ENCODE peak calls at places on chromosomes 7 and 10, in nine cellular contexts. One of them, this sample, is unnamed.

GRCh38 chr7:121012919-121013318 is 24.4 kb downstream of the CPED1 start:
- DNase-seq in SK-N-SH: no peak
- DNase-seq in endothelial cell of umbilical vein: no peak
- DNase-seq in prostate gland: no peak
- DNase-seq in stomach: no peak
- DNase-seq in Panc1: no peak
- DNase-seq in HL-60: no peak
- DNase-seq in H1: no peak
- DNase-seq in GM23338: no peak
- DNase-seq in this sample: no peak

GRCh38 chr10:88154596-88155250 is 291.3 kb downstream of the PTEN start:
- DNase-seq in endothelial cell of umbilical vein: no peak
- DNase-seq in H1: no peak
- DNase-seq in GM23338: no peak
- DNase-seq in stomach: no peak
- DNase-seq in SK-N-SH: no peak
- DNase-seq in HL-60: no peak
- DNase-seq in Panc1: no peak
- DNase-seq in prostate gland: no peak
- DNase-seq in this sample: no peak

GRCh38 chr10:29501692-29502091 is 133.1 kb downstream of the SVIL start:
- DNase-seq in GM23338: no peak
- DNase-seq in stomach: no peak
- DNase-seq in endothelial cell of umbilical vein: no peak
- DNase-seq in Panc1: no peak
- DNase-seq in H1: no peak
- DNase-seq in HL-60: no peak
- DNase-seq in prostate gland: no peak
- DNase-seq in SK-N-SH: no peak
- DNase-seq in this sample: no peak

GRCh38 chr7:148772297-148773089 is 73.8 kb downstream of the CUL1 start:
- DNase-seq in H1: no peak
- DNase-seq in prostate gland: no peak
- DNase-seq in endothelial cell of umbilical vein: peak
- DNase-seq in Panc1: peak
- DNase-seq in SK-N-SH: no peak
- DNase-seq in HL-60: no peak
- DNase-seq in GM23338: no peak
- DNase-seq in stomach: no peak
- DNase-seq in this sample: no peak

GRCh38 chr10:120978589-120979252 is 127.6 kb downstream of the WDR11 start:
- DNase-seq in stomach: no peak
- DNase-seq in SK-N-SH: no peak
- DNase-seq in endothelial cell of umbilical vein: no peak
- DNase-seq in H1: no peak
- DNase-seq in prostate gland: no peak
- DNase-seq in GM23338: no peak
- DNase-seq in Panc1: no peak
- DNase-seq in HL-60: no peak
- DNase-seq in this sample: no peak

GRCh38 chr10:49080071-49080470 is 35.3 kb downstream of the VSTM4 start:
- DNase-seq in Panc1: no peak
- DNase-seq in SK-N-SH: no peak
- DNase-seq in endothelial cell of umbilical vein: no peak
- DNase-seq in GM23338: no peak
- DNase-seq in prostate gland: no peak
- DNase-seq in H1: no peak
- DNase-seq in stomach: no peak
- DNase-seq in HL-60: no peak
- DNase-seq in this sample: no peak

GRCh38 chr10:108696792-108697477 is 1226.4 kb downstream of the XPNPEP1 start:
- DNase-seq in stomach: no peak
- DNase-seq in H1: no peak
- DNase-seq in SK-N-SH: no peak
- DNase-seq in prostate gland: no peak
- DNase-seq in endothelial cell of umbilical vein: no peak
- DNase-seq in Panc1: no peak
- DNase-seq in GM23338: no peak
- DNase-seq in HL-60: no peak
- DNase-seq in this sample: no peak

GRCh38 chr10:58963723-58964124 is 212.7 kb upstream of the PHYHIPL start:
- DNase-seq in HL-60: no peak
- DNase-seq in H1: peak
- DNase-seq in GM23338: peak
- DNase-seq in stomach: no peak
- DNase-seq in prostate gland: no peak
- DNase-seq in endothelial cell of umbilical vein: no peak
- DNase-seq in SK-N-SH: no peak
- DNase-seq in Panc1: no peak
- DNase-seq in this sample: no peak

GRCh38 chr10:118595598-118596425 is at the start of gene PRLHR:
- DNase-seq in stomach: no peak
- DNase-seq in prostate gland: no peak
- DNase-seq in Panc1: no peak
- DNase-seq in H1: peak
- DNase-seq in endothelial cell of umbilical vein: no peak
- DNase-seq in SK-N-SH: peak
- DNase-seq in HL-60: no peak
- DNase-seq in GM23338: peak
- DNase-seq in this sample: no peak

GRCh38 chr7:113460067-113460466 is 341.7 kb upstream of the SMIM30 start:
- DNase-seq in H1: no peak
- DNase-seq in endothelial cell of umbilical vein: no peak
- DNase-seq in Panc1: no peak
- DNase-seq in HL-60: no peak
- DNase-seq in prostate gland: no peak
- DNase-seq in GM23338: no peak
- DNase-seq in SK-N-SH: no peak
- DNase-seq in stomach: no peak
- DNase-seq in this sample: no peak

GRCh38 chr10:77602913-77603528 is 34.6 kb downstream of the KCNMA1 start:
- DNase-seq in stomach: no peak
- DNase-seq in GM23338: no peak
- DNase-seq in SK-N-SH: no peak
- DNase-seq in prostate gland: no peak
- DNase-seq in HL-60: no peak
- DNase-seq in Panc1: no peak
- DNase-seq in H1: no peak
- DNase-seq in endothelial cell of umbilical vein: no peak
- DNase-seq in this sample: no peak

GRCh38 chr10:21161647-21162046 is 264.5 kb upstream of the NEBL start:
- DNase-seq in Panc1: no peak
- DNase-seq in HL-60: no peak
- DNase-seq in SK-N-SH: no peak
- DNase-seq in stomach: no peak
- DNase-seq in GM23338: peak
- DNase-seq in prostate gland: no peak
- DNase-seq in endothelial cell of umbilical vein: no peak
- DNase-seq in H1: no peak
- DNase-seq in this sample: no peak

GRCh38 chr10:18659784-18660561 is 742 bp downstream of the ARL5B start:
- DNase-seq in stomach: peak
- DNase-seq in SK-N-SH: peak
- DNase-seq in prostate gland: peak
- DNase-seq in H1: no peak
- DNase-seq in HL-60: no peak
- DNase-seq in Panc1: no peak
- DNase-seq in endothelial cell of umbilical vein: no peak
- DNase-seq in GM23338: peak
- DNase-seq in this sample: no peak

GRCh38 chr10:118273662-118274061 is 68.5 kb downstream of the FAM204A start:
- DNase-seq in GM23338: no peak
- DNase-seq in HL-60: no peak
- DNase-seq in stomach: no peak
- DNase-seq in Panc1: no peak
- DNase-seq in endothelial cell of umbilical vein: no peak
- DNase-seq in SK-N-SH: no peak
- DNase-seq in H1: no peak
- DNase-seq in prostate gland: no peak
- DNase-seq in this sample: no peak

GRCh38 chr7:143216151-143216550 is 5.7 kb upstream of the TAS2R40 start:
- DNase-seq in SK-N-SH: no peak
- DNase-seq in Panc1: no peak
- DNase-seq in stomach: no peak
- DNase-seq in endothelial cell of umbilical vein: peak
- DNase-seq in HL-60: no peak
- DNase-seq in H1: no peak
- DNase-seq in GM23338: no peak
- DNase-seq in prostate gland: no peak
- DNase-seq in this sample: no peak

GRCh38 chr10:124736491-124737136 is 7.6 kb downstream of the FAM53B start:
- DNase-seq in prostate gland: peak
- DNase-seq in HL-60: no peak
- DNase-seq in Panc1: no peak
- DNase-seq in stomach: peak
- DNase-seq in SK-N-SH: no peak
- DNase-seq in H1: peak
- DNase-seq in GM23338: no peak
- DNase-seq in endothelial cell of umbilical vein: peak
- DNase-seq in this sample: peak

GRCh38 chr10:34761443-34761842 is 53.7 kb downstream of the PARD3 start:
- DNase-seq in Panc1: no peak
- DNase-seq in prostate gland: no peak
- DNase-seq in GM23338: no peak
- DNase-seq in H1: no peak
- DNase-seq in SK-N-SH: no peak
- DNase-seq in endothelial cell of umbilical vein: no peak
- DNase-seq in stomach: no peak
- DNase-seq in HL-60: no peak
- DNase-seq in this sample: no peak

GRCh38 chr7:156094350-156095146 is 282.3 kb upstream of the SHH start:
- DNase-seq in SK-N-SH: no peak
- DNase-seq in Panc1: no peak
- DNase-seq in H1: no peak
- DNase-seq in stomach: no peak
- DNase-seq in GM23338: no peak
- DNase-seq in HL-60: no peak
- DNase-seq in prostate gland: no peak
- DNase-seq in endothelial cell of umbilical vein: no peak
- DNase-seq in this sample: no peak

GRCh38 chr10:79400567-79401004 is 44.8 kb downstream of the ZCCHC24 start:
- DNase-seq in GM23338: peak
- DNase-seq in endothelial cell of umbilical vein: no peak
- DNase-seq in prostate gland: no peak
- DNase-seq in Panc1: peak
- DNase-seq in H1: peak
- DNase-seq in HL-60: no peak
- DNase-seq in SK-N-SH: peak
- DNase-seq in stomach: peak
- DNase-seq in this sample: no peak

GRCh38 chr10:117552156-117552620 is 9.6 kb downstream of the EMX2 start:
- DNase-seq in prostate gland: peak
- DNase-seq in HL-60: no peak
- DNase-seq in Panc1: no peak
- DNase-seq in H1: peak
- DNase-seq in endothelial cell of umbilical vein: no peak
- DNase-seq in GM23338: peak
- DNase-seq in SK-N-SH: no peak
- DNase-seq in stomach: no peak
- DNase-seq in this sample: no peak

GRCh38 chr10:43793714-43794113 is 145.0 kb upstream of the ZNF32 start:
- DNase-seq in HL-60: no peak
- DNase-seq in stomach: no peak
- DNase-seq in Panc1: no peak
- DNase-seq in SK-N-SH: no peak
- DNase-seq in H1: no peak
- DNase-seq in endothelial cell of umbilical vein: no peak
- DNase-seq in GM23338: no peak
- DNase-seq in prostate gland: no peak
- DNase-seq in this sample: no peak

GRCh38 chr10:123069271-123069670 is 60.5 kb downstream of the ACADSB start:
- DNase-seq in prostate gland: no peak
- DNase-seq in H1: no peak
- DNase-seq in GM23338: no peak
- DNase-seq in endothelial cell of umbilical vein: no peak
- DNase-seq in SK-N-SH: no peak
- DNase-seq in Panc1: no peak
- DNase-seq in HL-60: no peak
- DNase-seq in stomach: no peak
- DNase-seq in this sample: peak

DNA sequence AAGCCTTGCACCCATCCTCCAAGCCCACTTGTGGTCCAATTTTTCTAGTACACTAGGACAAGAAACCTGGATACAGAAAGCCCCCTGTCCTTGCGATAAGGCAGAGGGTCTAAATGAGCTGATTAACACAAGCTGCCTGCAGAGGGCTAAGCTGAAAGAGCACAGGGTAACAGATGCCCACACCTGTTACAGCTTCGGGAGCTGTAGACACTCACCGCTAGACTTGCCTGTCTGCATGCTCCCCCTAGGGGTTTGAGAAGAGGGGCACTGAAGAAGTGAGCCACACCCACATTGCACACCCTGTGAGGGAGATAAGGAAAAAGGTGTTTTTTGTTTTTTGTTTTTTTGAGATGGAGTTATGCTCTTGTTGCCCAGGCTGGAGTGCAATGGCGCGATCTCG is 386.5 kb upstream of the AUTS2 start:
- DNase-seq in prostate gland: no peak
- DNase-seq in endothelial cell of umbilical vein: no peak
- DNase-seq in GM23338: peak
- DNase-seq in HL-60: no peak
- DNase-seq in SK-N-SH: no peak
- DNase-seq in Panc1: no peak
- DNase-seq in stomach: no peak
- DNase-seq in H1: peak
- DNase-seq in this sample: no peak
- TF ChIP-seq CTCF in prostate gland: no peak
- TF ChIP-seq CTCF in endothelial cell of umbilical vein: no peak
- TF ChIP-seq CTCF in GM23338: peak
- TF ChIP-seq CTCF in HL-60: no peak
- TF ChIP-seq CTCF in SK-N-SH: no peak
- TF ChIP-seq CTCF in Panc1: peak
- TF ChIP-seq CTCF in stomach: no peak
- TF ChIP-seq CTCF in H1: peak
- TF ChIP-seq CTCF in this sample: no peak

GRCh38 chr10:72331575-72332422 is 22.9 kb downstream of the DNAJB12 start:
- DNase-seq in Panc1: no peak
- DNase-seq in stomach: peak
- DNase-seq in endothelial cell of umbilical vein: peak
- DNase-seq in HL-60: peak
- DNase-seq in SK-N-SH: peak
- DNase-seq in GM23338: peak
- DNase-seq in prostate gland: peak
- DNase-seq in H1: peak
- DNase-seq in this sample: peak
- TF ChIP-seq POLR2AphosphoS5 in Panc1: no peak
- TF ChIP-seq POLR2AphosphoS5 in stomach: peak
- TF ChIP-seq POLR2AphosphoS5 in endothelial cell of umbilical vein: peak
- TF ChIP-seq POLR2AphosphoS5 in HL-60: peak
- TF ChIP-seq POLR2AphosphoS5 in SK-N-SH: peak
- TF ChIP-seq POLR2AphosphoS5 in GM23338: peak
- TF ChIP-seq POLR2AphosphoS5 in prostate gland: peak
- TF ChIP-seq POLR2AphosphoS5 in H1: peak
- TF ChIP-seq POLR2AphosphoS5 in this sample: peak

GRCh38 chr7:149860821-149861727 is 12.7 kb upstream of the ATP6V0E2 start:
- DNase-seq in SK-N-SH: peak
- DNase-seq in prostate gland: no peak
- DNase-seq in GM23338: peak
- DNase-seq in endothelial cell of umbilical vein: no peak
- DNase-seq in Panc1: no peak
- DNase-seq in HL-60: no peak
- DNase-seq in stomach: no peak
- DNase-seq in H1: peak
- DNase-seq in this sample: no peak
- TF ChIP-seq CTCF in SK-N-SH: peak
- TF ChIP-seq CTCF in prostate gland: no peak
- TF ChIP-seq CTCF in GM23338: peak
- TF ChIP-seq CTCF in endothelial cell of umbilical vein: peak
- TF ChIP-seq CTCF in Panc1: no peak
- TF ChIP-seq CTCF in HL-60: no peak
- TF ChIP-seq CTCF in stomach: no peak
- TF ChIP-seq CTCF in H1: peak
- TF ChIP-seq CTCF in this sample: peak

GRCh38 chr10:101601541-101601940 is 13.4 kb downstream of the DPCD start:
- DNase-seq in H1: no peak
- DNase-seq in prostate gland: no peak
- DNase-seq in stomach: no peak
- DNase-seq in endothelial cell of umbilical vein: no peak
- DNase-seq in SK-N-SH: no peak
- DNase-seq in GM23338: no peak
- DNase-seq in HL-60: no peak
- DNase-seq in Panc1: no peak
- DNase-seq in this sample: no peak
- TF ChIP-seq POLR2AphosphoS5 in H1: no peak
- TF ChIP-seq POLR2AphosphoS5 in prostate gland: no peak
- TF ChIP-seq POLR2AphosphoS5 in stomach: no peak
- TF ChIP-seq POLR2AphosphoS5 in endothelial cell of umbilical vein: no peak
- TF ChIP-seq POLR2AphosphoS5 in SK-N-SH: no peak
- TF ChIP-seq POLR2AphosphoS5 in GM23338: no peak
- TF ChIP-seq POLR2AphosphoS5 in HL-60: no peak
- TF ChIP-seq POLR2AphosphoS5 in Panc1: no peak
- TF ChIP-seq POLR2AphosphoS5 in this sample: no peak

This sample was measured in esophagus muscularis mucosa.